ENCODE peak calls at places on chromosome 1, in seven cellular contexts. One of them, this sample, is unnamed.

GRCh38 chr1:85734961-85735360 is 26.7 kb upstream of the ZNHIT6 start:
- DNase-seq in neuronal stem cell: no peak
- DNase-seq in IMR-90: no peak
- DNase-seq in H9: no peak
- DNase-seq in trophoblast cell: no peak
- DNase-seq in mesenchymal stem cell: no peak
- DNase-seq in H1: no peak
- DNase-seq in this sample: no peak

GRCh38 chr1:18978706-18979105 is 22.2 kb upstream of the IFFO2 start:
- DNase-seq in neuronal stem cell: no peak
- DNase-seq in IMR-90: no peak
- DNase-seq in H9: no peak
- DNase-seq in trophoblast cell: no peak
- DNase-seq in mesenchymal stem cell: no peak
- DNase-seq in H1: no peak
- DNase-seq in this sample: no peak

GRCh38 chr1:192159769-192160168 is 1.5 kb downstream of the RGS18 start:
- DNase-seq in neuronal stem cell: no peak
- DNase-seq in IMR-90: no peak
- DNase-seq in H9: no peak
- DNase-seq in trophoblast cell: no peak
- DNase-seq in mesenchymal stem cell: no peak
- DNase-seq in H1: no peak
- DNase-seq in this sample: no peak

GRCh38 chr1:66416295-66416694 is 117.7 kb upstream of the SGIP1 start:
- DNase-seq in neuronal stem cell: no peak
- DNase-seq in IMR-90: peak
- DNase-seq in H9: no peak
- DNase-seq in trophoblast cell: peak
- DNase-seq in mesenchymal stem cell: no peak
- DNase-seq in H1: no peak
- DNase-seq in this sample: no peak

GRCh38 chr1:46804027-46804889 is 5.4 kb downstream of the CYP4B1 start:
- DNase-seq in neuronal stem cell: no peak
- DNase-seq in IMR-90: no peak
- DNase-seq in H9: no peak
- DNase-seq in trophoblast cell: no peak
- DNase-seq in mesenchymal stem cell: no peak
- DNase-seq in H1: no peak
- DNase-seq in this sample: no peak

GRCh38 chr1:159960721-159961381 is 6.8 kb upstream of the SLAMF9 start:
- DNase-seq in neuronal stem cell: no peak
- DNase-seq in IMR-90: peak
- DNase-seq in H9: peak
- DNase-seq in trophoblast cell: peak
- DNase-seq in mesenchymal stem cell: peak
- DNase-seq in H1: no peak
- DNase-seq in this sample: no peak

GRCh38 chr1:234316486-234316885 is 56.8 kb upstream of the COA6 start:
- DNase-seq in neuronal stem cell: no peak
- DNase-seq in IMR-90: no peak
- DNase-seq in H9: no peak
- DNase-seq in trophoblast cell: peak
- DNase-seq in mesenchymal stem cell: no peak
- DNase-seq in H1: no peak
- DNase-seq in this sample: no peak

GRCh38 chr1:223754681-223755431 is 42.5 kb downstream of the CAPN2 start:
- DNase-seq in neuronal stem cell: no peak
- DNase-seq in IMR-90: no peak
- DNase-seq in H9: no peak
- DNase-seq in trophoblast cell: no peak
- DNase-seq in mesenchymal stem cell: no peak
- DNase-seq in H1: no peak
- DNase-seq in this sample: no peak

GRCh38 chr1:198156745-198157240 is at the start of gene NEK7:
- DNase-seq in neuronal stem cell: peak
- DNase-seq in IMR-90: peak
- DNase-seq in H9: peak
- DNase-seq in trophoblast cell: peak
- DNase-seq in mesenchymal stem cell: peak
- DNase-seq in H1: peak
- DNase-seq in this sample: peak

GRCh38 chr1:185440877-185441276 is 123.8 kb upstream of the IVNS1ABP start:
- DNase-seq in neuronal stem cell: no peak
- DNase-seq in IMR-90: no peak
- DNase-seq in H9: no peak
- DNase-seq in trophoblast cell: peak
- DNase-seq in mesenchymal stem cell: peak
- DNase-seq in H1: no peak
- DNase-seq in this sample: no peak

GRCh38 chr1:114010433-114011184 is 31.3 kb downstream of the OLFML3 start:
- DNase-seq in neuronal stem cell: no peak
- DNase-seq in IMR-90: no peak
- DNase-seq in H9: no peak
- DNase-seq in trophoblast cell: no peak
- DNase-seq in mesenchymal stem cell: no peak
- DNase-seq in H1: no peak
- DNase-seq in this sample: peak

GRCh38 chr1:101377436-101377835 is 140.6 kb downstream of the S1PR1 start:
- DNase-seq in neuronal stem cell: no peak
- DNase-seq in IMR-90: no peak
- DNase-seq in H9: no peak
- DNase-seq in trophoblast cell: no peak
- DNase-seq in mesenchymal stem cell: no peak
- DNase-seq in H1: no peak
- DNase-seq in this sample: no peak

GRCh38 chr1:50271968-50272578 is 151.2 kb downstream of the DMRTA2 start:
- DNase-seq in neuronal stem cell: peak
- DNase-seq in IMR-90: no peak
- DNase-seq in H9: peak
- DNase-seq in trophoblast cell: peak
- DNase-seq in mesenchymal stem cell: no peak
- DNase-seq in H1: peak
- DNase-seq in this sample: peak

GRCh38 chr1:54045487-54045886 is 7.5 kb downstream of the TMEM59 start:
- DNase-seq in neuronal stem cell: no peak
- DNase-seq in IMR-90: no peak
- DNase-seq in H9: no peak
- DNase-seq in trophoblast cell: no peak
- DNase-seq in mesenchymal stem cell: no peak
- DNase-seq in H1: no peak
- DNase-seq in this sample: no peak

GRCh38 chr1:119873166-119874025 is 22.9 kb downstream of the ADAM30 start:
- DNase-seq in neuronal stem cell: no peak
- DNase-seq in IMR-90: peak
- DNase-seq in H9: no peak
- DNase-seq in trophoblast cell: no peak
- DNase-seq in mesenchymal stem cell: peak
- DNase-seq in H1: no peak
- DNase-seq in this sample: no peak

GRCh38 chr1:23643668-23644554 is 47.7 kb upstream of the RPL11 start:
- DNase-seq in neuronal stem cell: no peak
- DNase-seq in IMR-90: no peak
- DNase-seq in H9: no peak
- DNase-seq in trophoblast cell: no peak
- DNase-seq in mesenchymal stem cell: no peak
- DNase-seq in H1: no peak
- DNase-seq in this sample: no peak

GRCh38 chr1:61563611-61564010 is 161.3 kb downstream of the TM2D1 start:
- DNase-seq in neuronal stem cell: no peak
- DNase-seq in IMR-90: no peak
- DNase-seq in H9: no peak
- DNase-seq in trophoblast cell: no peak
- DNase-seq in mesenchymal stem cell: no peak
- DNase-seq in H1: no peak
- DNase-seq in this sample: no peak

GRCh38 chr1:61566177-61566576 is 158.8 kb downstream of the TM2D1 start:
- DNase-seq in neuronal stem cell: no peak
- DNase-seq in IMR-90: no peak
- DNase-seq in H9: no peak
- DNase-seq in trophoblast cell: no peak
- DNase-seq in mesenchymal stem cell: no peak
- DNase-seq in H1: no peak
- DNase-seq in this sample: no peak

GRCh38 chr1:61568460-61569211 is 156.3 kb downstream of the TM2D1 start:
- DNase-seq in neuronal stem cell: no peak
- DNase-seq in IMR-90: no peak
- DNase-seq in H9: no peak
- DNase-seq in trophoblast cell: no peak
- DNase-seq in mesenchymal stem cell: no peak
- DNase-seq in H1: no peak
- DNase-seq in this sample: no peak

GRCh38 chr1:61570191-61570590 is 154.8 kb downstream of the TM2D1 start:
- DNase-seq in neuronal stem cell: no peak
- DNase-seq in IMR-90: no peak
- DNase-seq in H9: no peak
- DNase-seq in trophoblast cell: no peak
- DNase-seq in mesenchymal stem cell: no peak
- DNase-seq in H1: no peak
- DNase-seq in this sample: no peak

GRCh38 chr1:61569212-61569621 is 155.7 kb downstream of the TM2D1 start:
- DNase-seq in neuronal stem cell: no peak
- DNase-seq in IMR-90: no peak
- DNase-seq in H9: no peak
- DNase-seq in trophoblast cell: no peak
- DNase-seq in mesenchymal stem cell: no peak
- DNase-seq in H1: no peak
- DNase-seq in this sample: peak
- H3K18ac ChIP-seq in neuronal stem cell: no peak
- H3K18ac ChIP-seq in IMR-90: no peak
- H3K18ac ChIP-seq in H9: no peak
- H3K18ac ChIP-seq in trophoblast cell: no peak
- H3K18ac ChIP-seq in mesenchymal stem cell: no peak
- H3K18ac ChIP-seq in H1: no peak
- H3K18ac ChIP-seq in this sample: no peak

GRCh38 chr1:231964241-231964640 is 337.7 kb downstream of the DISC1 start:
- DNase-seq in neuronal stem cell: no peak
- DNase-seq in IMR-90: no peak
- DNase-seq in H9: no peak
- DNase-seq in trophoblast cell: peak
- DNase-seq in mesenchymal stem cell: no peak
- DNase-seq in H1: no peak
- DNase-seq in this sample: peak

GRCh38 chr1:231962636-231963035 is 336.0 kb downstream of the DISC1 start:
- DNase-seq in neuronal stem cell: no peak
- DNase-seq in IMR-90: no peak
- DNase-seq in H9: no peak
- DNase-seq in trophoblast cell: no peak
- DNase-seq in mesenchymal stem cell: no peak
- DNase-seq in H1: no peak
- DNase-seq in this sample: no peak

GRCh38 chr1:231966983-231967382 is 340.4 kb downstream of the DISC1 start:
- DNase-seq in neuronal stem cell: no peak
- DNase-seq in IMR-90: no peak
- DNase-seq in H9: no peak
- DNase-seq in trophoblast cell: no peak
- DNase-seq in mesenchymal stem cell: no peak
- DNase-seq in H1: no peak
- DNase-seq in this sample: no peak

GRCh38 chr1:231965615-231966014 is 339.0 kb downstream of the DISC1 start:
- DNase-seq in neuronal stem cell: no peak
- DNase-seq in IMR-90: no peak
- DNase-seq in H9: no peak
- DNase-seq in trophoblast cell: no peak
- DNase-seq in mesenchymal stem cell: no peak
- DNase-seq in H1: no peak
- DNase-seq in this sample: no peak

DNA sequence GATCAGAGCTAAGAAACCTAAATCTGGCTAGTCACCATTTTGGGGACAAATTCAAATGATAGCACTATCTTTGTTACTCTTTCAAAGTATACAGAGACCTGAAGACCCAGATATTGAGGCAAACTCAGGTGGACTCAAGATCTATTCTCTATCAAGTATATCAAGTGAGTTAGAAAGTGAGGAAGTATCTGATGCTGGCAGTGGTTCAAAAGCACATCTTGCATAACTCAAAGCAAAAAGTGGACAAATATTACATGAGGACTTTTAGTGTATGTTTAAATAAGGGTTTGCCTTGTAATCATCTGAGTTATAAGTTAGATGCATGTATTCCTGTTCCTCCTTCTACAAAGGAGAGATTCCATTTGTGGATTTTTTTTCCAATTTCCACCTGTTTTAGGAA is 338.4 kb downstream of the DISC1 start:
- DNase-seq in neuronal stem cell: no peak
- DNase-seq in IMR-90: no peak
- DNase-seq in H9: no peak
- DNase-seq in trophoblast cell: no peak
- DNase-seq in mesenchymal stem cell: no peak
- DNase-seq in H1: no peak
- DNase-seq in this sample: no peak
- H2AK5ac ChIP-seq in neuronal stem cell: no peak
- H2AK5ac ChIP-seq in IMR-90: no peak
- H2AK5ac ChIP-seq in H9: no peak
- H2AK5ac ChIP-seq in trophoblast cell: no peak
- H2AK5ac ChIP-seq in mesenchymal stem cell: no peak
- H2AK5ac ChIP-seq in H1: no peak
- H2AK5ac ChIP-seq in this sample: no peak

DNA sequence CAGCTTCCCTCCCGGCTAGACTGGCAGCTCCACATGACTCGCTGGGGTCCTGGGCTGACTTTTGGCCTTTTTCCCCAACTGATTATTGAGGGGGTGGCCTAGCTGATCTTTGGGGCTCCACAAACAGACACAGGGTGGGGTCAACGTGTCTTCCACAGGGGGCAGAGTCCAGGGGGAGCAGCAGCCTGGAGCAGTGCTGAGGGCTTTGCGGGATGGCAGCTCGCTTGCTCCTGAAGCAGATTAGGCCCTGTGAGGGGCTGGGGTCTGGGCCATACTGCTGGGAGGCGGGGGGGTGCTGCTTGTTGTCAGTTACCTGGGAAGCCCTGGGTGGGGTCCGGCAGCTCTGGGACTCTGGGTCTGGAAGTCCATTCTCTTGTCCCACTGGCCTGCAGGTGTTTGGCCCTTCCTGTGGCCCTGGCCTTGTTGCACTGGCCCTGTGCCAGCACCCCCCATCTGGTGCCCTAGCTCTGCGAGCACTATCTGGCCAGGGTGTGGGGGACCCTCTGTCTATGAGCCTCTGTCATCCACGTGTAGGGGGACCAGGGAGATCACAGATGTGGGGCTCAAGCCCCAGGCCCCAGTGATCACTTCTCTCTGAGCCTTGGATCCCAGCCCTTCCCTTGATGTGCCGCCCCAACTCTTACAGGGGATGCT is 12.3 kb upstream of the HES5 start:
- DNase-seq in neuronal stem cell: no peak
- DNase-seq in IMR-90: no peak
- DNase-seq in H9: no peak
- DNase-seq in trophoblast cell: no peak
- DNase-seq in mesenchymal stem cell: no peak
- DNase-seq in H1: no peak
- DNase-seq in this sample: no peak
- H3K4me2 ChIP-seq in neuronal stem cell: no peak
- H3K4me2 ChIP-seq in IMR-90: no peak
- H3K4me2 ChIP-seq in H9: no peak
- H3K4me2 ChIP-seq in trophoblast cell: no peak
- H3K4me2 ChIP-seq in mesenchymal stem cell: no peak
- H3K4me2 ChIP-seq in H1: no peak
- H3K4me2 ChIP-seq in this sample: no peak

DNA sequence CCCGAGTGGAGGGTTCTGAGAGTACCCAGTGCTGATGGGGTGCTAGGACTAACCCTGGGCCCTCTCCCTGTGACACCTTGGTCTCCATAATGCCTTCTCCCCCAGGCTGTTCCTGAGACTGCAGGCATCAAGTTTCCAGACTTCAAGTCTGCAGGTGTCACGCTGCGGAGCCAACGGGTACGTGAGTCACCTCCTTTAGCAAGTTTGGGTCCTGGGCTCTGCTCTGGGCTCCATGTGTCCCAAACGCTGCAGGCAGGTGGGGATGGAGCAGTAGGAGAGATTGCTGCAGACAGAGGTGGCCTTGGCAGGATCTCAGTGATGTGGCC is 6.0 kb downstream of the DMAP1 start:
- DNase-seq in neuronal stem cell: no peak
- DNase-seq in IMR-90: no peak
- DNase-seq in H9: no peak
- DNase-seq in trophoblast cell: no peak
- DNase-seq in mesenchymal stem cell: no peak
- DNase-seq in H1: no peak
- DNase-seq in this sample: no peak
- H3K18ac ChIP-seq in neuronal stem cell: no peak
- H3K18ac ChIP-seq in IMR-90: no peak
- H3K18ac ChIP-seq in H9: no peak
- H3K18ac ChIP-seq in trophoblast cell: no peak
- H3K18ac ChIP-seq in mesenchymal stem cell: no peak
- H3K18ac ChIP-seq in H1: no peak
- H3K18ac ChIP-seq in this sample: no peak